ENCODE peak calls at places on chromosomes 2 and 18, in ten cellular contexts. Z is transverse colon, J is endothelial cell of umbilical vein, K is sigmoid colon, V is tibial nerve, E is heart left ventricle, G is IMR-90, R is A549, W is prostate gland, C is uterus. F is an unnamed sample.

GRCh38 chr2:182858671-182859070 is 7.8 kb downstream of the FRZB start:
- DNase-seq in Z (no peak), J (no peak), K (no peak), V (no peak), E (no peak), G (peak), R (no peak), W (no peak), C (no peak), F (no peak)

GRCh38 chr2:178241852-178242551 is 47.7 kb downstream of the OSBPL6 start:
- DNase-seq in Z (peak), J (peak), K (peak), V (peak), E (peak), G (peak), R (peak), W (peak), C (peak), F (no peak)

GRCh38 chr2:215439980-215440512 is 4.2 kb upstream of the FN1 start:
- DNase-seq in Z (no peak), J (no peak), K (no peak), V (no peak), E (no peak), G (no peak), R (no peak), W (no peak), C (no peak), F (no peak)

GRCh38 chr2:208064220-208064951 is 39.1 kb upstream of the PLEKHM3 start:
- DNase-seq in Z (no peak), J (no peak), K (no peak), V (no peak), E (no peak), G (peak), R (no peak), W (no peak), C (no peak), F (no peak)

GRCh38 chr2:26245231-26245732 is 543 bp downstream of the HADHB start:
- DNase-seq in Z (peak), J (no peak), K (peak), V (peak), E (peak), G (peak), R (peak), W (peak), C (no peak), F (peak)

GRCh38 chr2:126403039-126403666 is 252.8 kb upstream of the GYPC start:
- DNase-seq in Z (no peak), J (no peak), K (no peak), V (no peak), E (no peak), G (no peak), R (no peak), W (no peak), C (no peak), F (no peak)

GRCh38 chr2:155111070-155111469 is 412.6 kb downstream of the KCNJ3 start:
- DNase-seq in Z (no peak), J (no peak), K (no peak), V (no peak), E (no peak), G (no peak), R (no peak), W (no peak), C (no peak), F (no peak)

GRCh38 chr2:239830066-239830717 is 194.9 kb downstream of the NDUFA10 start:
- DNase-seq in Z (no peak), J (peak), K (peak), V (no peak), E (no peak), G (no peak), R (no peak), W (no peak), C (no peak), F (peak)

GRCh38 chr2:205586626-205587025 is 95.7 kb upstream of the NRP2 start:
- DNase-seq in Z (no peak), J (no peak), K (no peak), V (no peak), E (no peak), G (no peak), R (no peak), W (no peak), C (no peak), F (no peak)

GRCh38 chr2:181742908-181743722 is 62.8 kb upstream of the NEUROD1 start:
- DNase-seq in Z (peak), J (peak), K (no peak), V (peak), E (no peak), G (peak), R (peak), W (peak), C (peak), F (no peak)

GRCh38 chr2:225140761-225141160 is 98.5 kb upstream of the DOCK10 start:
- DNase-seq in Z (no peak), J (no peak), K (no peak), V (no peak), E (no peak), G (no peak), R (no peak), W (no peak), C (no peak), F (no peak)

GRCh38 chr2:226691265-226691664 is 108.4 kb downstream of the IRS1 start:
- DNase-seq in Z (no peak), J (no peak), K (no peak), V (no peak), E (no peak), G (no peak), R (no peak), W (no peak), C (no peak), F (no peak)

GRCh38 chr2:30708491-30709290 is 98.6 kb downstream of the CAPN13 start:
- DNase-seq in Z (no peak), J (no peak), K (no peak), V (no peak), E (no peak), G (peak), R (peak), W (no peak), C (no peak), F (no peak)

GRCh38 chr2:55923091-55923977 is at the start of gene EFEMP1:
- DNase-seq in Z (peak), J (peak), K (peak), V (peak), E (peak), G (peak), R (peak), W (peak), C (peak), F (peak)

GRCh38 chr2:151638188-151638933 is 95.9 kb downstream of the NEB start:
- DNase-seq in Z (peak), J (peak), K (no peak), V (no peak), E (no peak), G (no peak), R (no peak), W (peak), C (no peak), F (no peak)

GRCh38 chr2:77816618-77817017 is 294.4 kb upstream of the LRRTM4 start:
- DNase-seq in Z (no peak), J (no peak), K (no peak), V (no peak), E (no peak), G (no peak), R (no peak), W (no peak), C (no peak), F (no peak)

GRCh38 chr18:56469582-56469981 is 168.8 kb downstream of the TXNL1 start:
- DNase-seq in Z (no peak), J (no peak), K (no peak), V (no peak), E (no peak), G (peak), R (no peak), W (no peak), C (no peak), F (no peak)

GRCh38 chr2:201260302-201260800 is at the start of gene CASP8:
- DNase-seq in Z (peak), J (no peak), K (no peak), V (peak), E (peak), G (peak), R (no peak), W (no peak), C (peak), F (peak)

GRCh38 chr2:147348886-147349285 is 495.9 kb upstream of the ACVR2A start:
- DNase-seq in Z (no peak), J (no peak), K (no peak), V (no peak), E (no peak), G (no peak), R (no peak), W (no peak), C (no peak), F (no peak)

GRCh38 chr2:65367517-65367916 is 64.9 kb downstream of the SPRED2 start:
- DNase-seq in Z (peak), J (peak), K (peak), V (no peak), E (no peak), G (peak), R (peak), W (peak), C (peak), F (no peak)

GRCh38 chr2:97662895-97663625 is 784 bp downstream of the ACTR1B start:
- DNase-seq in Z (peak), J (peak), K (peak), V (peak), E (peak), G (peak), R (peak), W (peak), C (peak), F (peak)
- TF ChIP-seq POLR2A in Z (peak), J (peak), K (no peak), V (peak), E (no peak), G (peak), R (no peak), W (peak), C (peak), F (peak)

DNA sequence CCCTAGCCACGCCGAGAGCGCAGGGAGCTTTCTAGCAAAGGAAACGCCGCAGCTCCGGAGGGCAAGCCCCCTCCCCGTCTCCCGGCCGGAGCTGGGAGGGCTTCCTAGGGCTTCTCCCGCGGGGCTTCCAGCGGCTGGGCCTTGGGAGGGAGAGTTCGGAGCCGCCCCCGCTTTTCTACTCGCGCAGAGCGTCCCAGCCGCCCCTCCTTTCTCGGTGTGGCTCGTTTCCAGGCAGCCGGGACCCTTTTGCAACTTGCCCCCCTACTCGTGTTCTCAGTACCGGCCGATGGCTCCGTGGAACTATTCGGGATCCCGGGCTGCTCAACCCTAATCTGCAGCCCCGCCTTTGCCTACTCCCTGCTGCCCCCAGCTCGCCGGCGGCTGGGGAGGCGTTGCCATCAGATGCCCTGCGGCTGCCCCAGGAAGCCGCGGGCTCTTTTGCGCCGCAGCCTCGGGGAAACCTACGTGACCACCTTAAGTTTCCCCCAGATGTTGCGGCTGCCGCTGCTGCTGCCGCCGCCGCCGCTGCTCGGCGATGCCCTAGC is 1.5 kb upstream of the NR4A2 start:
- DNase-seq in Z (peak), J (peak), K (peak), V (no peak), E (peak), G (peak), R (no peak), W (peak), C (peak), F (peak)
- H3K27ac ChIP-seq in Z (peak), J (peak), K (peak), V (peak), E (peak), G (peak), R (peak), W (peak), C (peak), F (peak)

GRCh38 chr2:233421091-233421816 is 67.0 kb downstream of the DGKD start:
- DNase-seq in Z (no peak), J (no peak), K (no peak), V (no peak), E (no peak), G (no peak), R (no peak), W (no peak), C (no peak), F (no peak)
- TF ChIP-seq POLR2A in Z (no peak), J (no peak), K (no peak), V (no peak), E (no peak), G (no peak), R (no peak), W (no peak), C (no peak), F (no peak)

GRCh38 chr2:96537734-96538486 is 1.4 kb downstream of the ARID5A start:
- DNase-seq in Z (no peak), J (peak), K (no peak), V (no peak), E (no peak), G (no peak), R (no peak), W (no peak), C (peak), F (peak)
- H3K27ac ChIP-seq in Z (peak), J (peak), K (peak), V (peak), E (peak), G (no peak), R (peak), W (peak), C (peak), F (peak)

GRCh38 chr2:149622343-149622742 is 34.8 kb upstream of the MMADHC start:
- DNase-seq in Z (no peak), J (no peak), K (no peak), V (no peak), E (no peak), G (no peak), R (no peak), W (no peak), C (no peak), F (no peak)

GRCh38 chr2:149617057-149617456 is 29.5 kb upstream of the MMADHC start:
- DNase-seq in Z (no peak), J (peak), K (no peak), V (no peak), E (no peak), G (no peak), R (no peak), W (no peak), C (no peak), F (no peak)

GRCh38 chr2:149612122-149612521 is 24.5 kb upstream of the MMADHC start:
- DNase-seq in Z (no peak), J (no peak), K (no peak), V (no peak), E (no peak), G (peak), R (no peak), W (peak), C (no peak), F (no peak)

GRCh38 chr2:149613712-149614111 is 26.1 kb upstream of the MMADHC start:
- DNase-seq in Z (no peak), J (no peak), K (no peak), V (no peak), E (no peak), G (peak), R (no peak), W (no peak), C (no peak), F (no peak)

DNA sequence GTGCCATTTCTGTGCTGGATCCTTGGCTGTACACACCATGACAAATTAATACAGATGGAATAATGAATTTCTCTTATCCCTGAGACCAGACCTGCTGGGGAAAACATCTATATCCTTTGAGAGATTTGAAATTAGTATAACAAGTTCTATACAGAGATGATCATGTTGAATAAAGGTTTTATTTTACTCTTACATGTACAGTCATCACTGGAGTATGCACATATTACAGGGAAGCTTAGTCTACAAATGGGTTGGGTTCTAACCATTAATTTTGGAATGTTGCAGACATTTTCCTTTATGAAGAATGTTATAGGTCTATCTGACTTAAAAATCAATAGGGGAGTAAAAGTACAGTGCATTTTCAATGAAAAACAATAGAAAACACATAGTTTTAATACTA is 29.9 kb upstream of the MMADHC start:
- DNase-seq in Z (no peak), J (no peak), K (no peak), V (no peak), E (no peak), G (peak), R (no peak), W (no peak), C (no peak), F (no peak)
- TF ChIP-seq POLR2A in Z (no peak), J (no peak), K (no peak), V (no peak), E (no peak), G (no peak), R (no peak), W (no peak), C (no peak), F (no peak)

DNA sequence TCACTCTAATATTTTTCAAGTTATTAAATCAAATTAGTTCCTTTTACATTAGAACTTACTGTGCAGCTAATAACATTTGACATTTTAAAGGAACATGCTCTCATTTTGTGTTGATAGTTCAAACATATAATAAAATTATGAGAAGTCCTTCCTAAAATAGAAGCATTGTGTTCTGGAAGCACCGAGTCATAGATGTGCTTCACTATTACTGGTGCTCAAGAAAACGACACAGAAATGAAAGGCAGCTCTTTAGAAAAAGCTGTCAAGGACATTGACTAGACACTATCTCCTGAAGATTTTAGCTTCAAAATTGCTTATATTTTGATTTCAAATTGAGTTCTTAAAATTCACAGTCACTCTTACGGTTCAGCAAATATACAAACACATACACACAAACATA is 338.3 kb downstream of the NBAS start:
- DNase-seq in Z (no peak), J (peak), K (no peak), V (no peak), E (no peak), G (no peak), R (no peak), W (no peak), C (no peak), F (no peak)
- H3K27ac ChIP-seq in Z (no peak), J (peak), K (no peak), V (no peak), E (no peak), G (no peak), R (no peak), W (no peak), C (no peak), F (no peak)

F was measured in Peyer's patch.